ENCODE peak calls at places on chromosomes 5 and 9, in four cellular contexts. F, G, Q and P are unnamed samples.

GRCh38 chr5:155167736-155168135 is 154.2 kb downstream of the KIF4B start:
- DNase-seq in F (no peak), G (no peak), Q (no peak), P (no peak)

GRCh38 chr5:32123889-32124676 is 50.0 kb downstream of the GOLPH3 start:
- DNase-seq in F (no peak), G (no peak), Q (no peak), P (no peak)

GRCh38 chr5:93010037-93010436 is 571.0 kb downstream of the NR2F1-AS1 start:
- DNase-seq in F (no peak), G (no peak), Q (no peak), P (no peak)

GRCh38 chr5:74766348-74766886 is 500 bp downstream of the GFM2 start:
- DNase-seq in F (peak; percentile 46), G (no peak), Q (peak; percentile 51), P (peak; percentile 63)

GRCh38 chr5:150036513-150036912 is 36.0 kb downstream of the HMGXB3 start:
- DNase-seq in F (no peak), G (no peak), Q (peak; percentile 94), P (no peak)

GRCh38 chr5:56681346-56681745 is 134.0 kb upstream of the MAP3K1 start:
- DNase-seq in F (no peak), G (no peak), Q (peak; percentile 29), P (no peak)

GRCh38 chr9:109880276-109881169 is 100.5 kb downstream of the PALM2AKAP2 start:
- DNase-seq in F (peak; percentile 19), G (no peak), Q (peak; percentile 62), P (no peak)

GRCh38 chr5:92527311-92528078 is 1053.5 kb downstream of the NR2F1-AS1 start:
- DNase-seq in F (no peak), G (no peak), Q (peak; percentile 30), P (no peak)

GRCh38 chr9:137162505-137163100 is 7.2 kb downstream of the LRRC26 start:
- DNase-seq in F (no peak), G (no peak), Q (no peak), P (no peak)

GRCh38 chr5:178318893-178319292 is 86.3 kb upstream of the PHYKPL start:
- DNase-seq in F (no peak), G (no peak), Q (no peak), P (no peak)

GRCh38 chr5:14726066-14726838 is 61.7 kb downstream of the OTULIN start:
- DNase-seq in F (no peak), G (no peak), Q (peak; percentile 61), P (no peak)